ENCODE peak calls at places on chromosomes 1 and 21, in five cellular contexts. K, M, T, E and W are unnamed samples.
A peak's percentile ranks its signal among the peaks of the same experiment; 100 is the strongest.

GRCh38 chr1:30268923-30269666 is 454.3 kb downstream of the MATN1 start:
- DNase-seq in E (no peak), M (no peak), T (no peak), K (peak; percentile 20), W (no peak)

GRCh38 chr1:204591473-204592090 is 75.4 kb downstream of the MDM4 start:
- DNase-seq in E (no peak), M (peak; percentile 21), T (no peak), K (no peak), W (no peak)

GRCh38 chr21:45358261-45358670 is 46.7 kb upstream of the COL18A1 start:
- DNase-seq in T (no peak), M (no peak), E (no peak), K (no peak), W (no peak)

GRCh38 chr21:28069446-28069845 is 923.2 kb downstream of the LTN1 start:
- DNase-seq in T (peak; percentile 7), K (no peak), E (no peak), M (no peak), W (no peak)

GRCh38 chr1:172940170-172940855 is 110.4 kb downstream of the TNFSF18 start:
- DNase-seq in E (no peak), T (no peak), K (no peak), M (no peak), W (no peak)

GRCh38 chr1:44652445-44653106 is 21.7 kb downstream of the TMEM53 start:
- DNase-seq in M (peak; percentile 80), E (peak; percentile 79), K (peak; percentile 83), T (peak; percentile 69), W (peak; percentile 70)

GRCh38 chr1:206023682-206024081 is at the start of gene CTSE:
- DNase-seq in M (peak; percentile 65), T (no peak), K (no peak), E (no peak), W (no peak)

GRCh38 chr1:44808063-44808937 is at the start of gene BTBD19:
- DNase-seq in E (no peak), T (no peak), M (peak; percentile 66), K (peak; percentile 94), W (no peak)

GRCh38 chr1:56098956-56099355 is 480.4 kb downstream of the PLPP3 start:
- DNase-seq in K (no peak), T (no peak), M (no peak), E (no peak), W (no peak)

GRCh38 chr1:90748668-90749067 is 31.6 kb upstream of the BARHL2 start:
- DNase-seq in E (no peak), M (no peak), K (no peak), T (no peak), W (no peak)

GRCh38 chr21:35565204-35565611 is 495.1 kb downstream of the SETD4 start:
- DNase-seq in K (peak; percentile 71), T (no peak), E (no peak), M (peak; percentile 68), W (no peak)

GRCh38 chr1:166827426-166827825 is 11.8 kb upstream of the POGK start:
- DNase-seq in T (no peak), E (no peak), M (no peak), K (no peak), W (no peak)

GRCh38 chr21:15729346-15729673 is 472 bp upstream of the USP25 start:
- DNase-seq in E (no peak), M (no peak), K (no peak), T (no peak), W (no peak)

GRCh38 chr1:47181095-47181954 is 8.5 kb downstream of the PDZK1IP1 start:
- DNase-seq in E (no peak), T (no peak), M (no peak), K (peak; percentile 55), W (no peak)

GRCh38 chr1:202656951-202657646 is 53.2 kb downstream of the SYT2 start:
- DNase-seq in T (peak; percentile 39), K (no peak), E (no peak), M (peak; percentile 42), W (no peak)

GRCh38 chr1:205172729-205173366 is 38.7 kb downstream of the DSTYK start:
- DNase-seq in T (no peak), M (no peak), K (no peak), E (no peak), W (no peak)

DNA sequence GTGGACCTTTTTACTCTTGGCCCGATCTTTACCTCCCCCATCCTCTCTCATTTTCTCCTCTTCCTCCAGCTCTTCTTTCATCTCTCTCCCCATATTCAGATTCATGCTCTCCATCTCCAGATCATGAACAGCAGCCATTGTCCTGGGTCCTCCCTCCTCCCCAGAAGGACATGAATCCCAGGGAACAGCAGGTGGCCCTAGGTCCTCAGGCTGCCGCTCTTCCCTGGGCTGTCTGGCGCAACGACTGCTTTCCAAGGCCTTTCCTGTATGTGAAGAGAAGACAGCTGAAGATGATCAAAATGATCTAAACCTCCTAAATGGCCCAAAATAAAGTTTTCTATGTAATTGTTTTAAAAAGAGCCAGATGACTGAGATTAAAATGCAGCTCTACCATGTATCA is 22.6 kb downstream of the RHBDL2 start:
- DNase-seq in T (no peak), M (no peak), K (no peak), E (no peak), W (no peak)
- TF ChIP-seq CTCF in T (no peak), M (no peak), K (no peak), E (no peak), W (no peak)

DNA sequence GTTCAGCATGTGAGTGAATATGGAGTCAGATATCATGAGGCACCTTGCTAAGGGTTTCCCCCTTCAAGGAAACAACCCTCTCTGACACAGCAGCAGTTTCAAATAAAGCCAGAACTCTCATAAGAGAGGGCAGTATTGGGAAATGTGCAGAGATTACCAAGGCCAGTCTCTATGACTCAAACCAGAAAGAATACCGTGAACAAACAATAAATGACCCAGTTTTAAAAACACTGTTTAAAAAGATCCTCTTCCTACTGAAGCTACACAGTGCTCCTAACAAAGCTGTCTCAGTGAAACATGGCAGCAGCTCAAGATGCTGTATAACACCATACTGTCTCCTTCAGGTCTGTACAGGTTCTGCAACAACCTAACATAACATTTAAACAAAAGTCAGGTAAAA is 102.6 kb downstream of the KIAA0319L start:
- DNase-seq in T (no peak), E (no peak), K (no peak), M (no peak), W (no peak)
- TF ChIP-seq CTCF in T (no peak), E (no peak), K (no peak), M (no peak), W (no peak)

GRCh38 chr1:145847827-145848226 is 2.4 kb downstream of the NUDT17 start:
- DNase-seq in T (no peak), K (no peak), M (no peak), E (no peak), W (no peak)

GRCh38 chr1:145845144-145845513 is 301 bp upstream of the NUDT17 start:
- DNase-seq in M (no peak), E (no peak), K (no peak), T (no peak), W (no peak)

GRCh38 chr1:145846191-145846590 is 761 bp downstream of the NUDT17 start:
- DNase-seq in T (no peak), K (no peak), M (peak; percentile 48), E (peak; percentile 31), W (no peak)

GRCh38 chr1:145845514-145846161 is at the start of gene NUDT17:
- DNase-seq in E (peak; percentile 70), T (peak; percentile 38), K (peak; percentile 86), M (peak; percentile 87), W (peak; percentile 71)

DNA sequence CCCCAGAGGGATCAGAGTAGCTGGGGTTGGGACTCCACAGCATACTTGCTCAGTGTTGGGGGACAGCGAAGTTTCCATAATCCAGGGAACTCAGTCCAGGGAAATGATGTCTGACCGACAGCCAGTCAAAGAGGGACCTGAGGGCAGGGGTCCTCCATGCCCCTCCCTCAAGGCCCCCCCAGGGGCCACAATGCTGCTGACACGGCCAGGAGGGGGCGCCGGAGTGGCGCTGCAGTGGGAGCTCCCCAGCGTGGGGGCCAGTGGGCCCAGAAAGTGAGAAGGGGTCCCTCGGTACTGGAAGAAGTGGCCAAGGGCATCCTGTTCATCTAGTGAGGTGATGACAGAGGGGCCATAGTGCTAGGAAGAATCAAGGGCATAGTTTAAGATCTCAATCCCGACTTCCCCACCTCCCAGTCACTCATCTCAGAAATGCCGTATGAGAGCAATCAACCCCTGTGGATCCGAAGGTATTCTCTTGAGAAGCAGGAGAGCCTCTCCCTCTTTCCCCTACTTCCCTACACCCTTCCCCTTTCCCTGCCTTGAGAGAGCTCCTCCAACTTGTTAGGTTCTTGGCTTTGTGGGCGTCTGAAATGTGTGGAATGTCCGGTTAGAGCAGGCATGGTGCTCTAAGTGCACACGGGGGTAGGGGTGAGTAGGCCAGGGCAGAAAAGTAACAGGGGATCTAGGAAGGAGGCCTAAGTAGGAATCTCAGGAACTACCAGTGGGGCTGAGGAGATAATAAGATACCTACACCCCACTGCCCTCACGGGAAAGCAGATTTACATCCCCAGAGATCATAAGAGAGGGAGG is 4.1 kb downstream of the NUDT17 start:
- DNase-seq in T (no peak), K (no peak), M (no peak), E (no peak), W (no peak)
- TF ChIP-seq CTCF in T (peak; percentile 73), K (no peak), M (peak; percentile 62), E (no peak), W (no peak)

GRCh38 chr1:211261229-211261628 is 2.1 kb downstream of the RCOR3 start:
- DNase-seq in K (no peak), T (no peak), M (no peak), E (no peak), W (no peak)
- TF ChIP-seq CTCF in K (no peak), T (no peak), M (no peak), E (no peak), W (no peak)

DNA sequence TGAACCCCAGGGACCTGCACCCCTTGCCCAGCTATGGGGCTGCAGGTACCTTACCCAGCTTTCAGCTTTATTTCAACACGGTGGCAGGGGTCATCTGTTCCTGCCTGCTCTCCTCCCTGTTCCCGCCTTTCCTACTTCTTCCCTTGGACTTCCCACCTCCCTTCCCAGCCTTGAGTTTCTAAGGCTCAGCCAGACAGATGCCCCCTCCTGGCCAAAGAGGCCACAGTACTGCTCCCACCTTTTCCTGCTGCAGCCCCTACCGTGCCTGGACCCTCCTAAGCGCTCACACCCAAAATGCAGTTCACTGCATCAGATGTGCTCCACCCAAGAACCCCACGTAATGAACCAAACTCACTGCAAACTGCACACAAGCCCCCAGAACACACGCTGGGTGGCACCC is 7.7 kb downstream of the NOC2L start:
- DNase-seq in E (no peak), M (no peak), T (no peak), K (no peak), W (no peak)
- TF ChIP-seq CTCF in E (no peak), M (peak; percentile 25), T (peak; percentile 67), K (no peak), W (no peak)

DNA sequence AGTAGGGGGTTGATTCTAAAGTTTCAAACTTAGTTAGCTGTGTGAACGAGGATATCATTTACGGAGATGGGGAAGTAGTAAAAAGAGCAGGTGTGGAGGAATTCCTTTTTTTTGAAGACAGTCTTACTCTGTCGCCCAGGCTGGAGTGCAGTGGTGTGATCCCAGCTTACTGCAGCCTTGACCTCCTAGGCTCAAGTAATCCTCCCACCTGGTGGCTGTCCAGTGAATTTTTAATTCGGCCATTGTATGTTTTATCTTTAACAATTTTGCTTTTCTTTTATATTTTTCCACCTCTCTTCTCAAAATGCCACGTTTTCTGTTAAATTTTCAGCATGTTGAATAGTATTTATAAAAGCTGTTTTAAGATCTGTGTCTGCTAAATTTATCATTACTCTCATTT is 12.3 kb upstream of the CENPF start:
- DNase-seq in T (no peak), K (no peak), M (no peak), E (no peak), W (no peak)
- TF ChIP-seq CTCF in T (peak; percentile 6), K (no peak), M (peak; percentile 16), E (no peak), W (no peak)